ENCODE peak calls at places on chromosome 22, in six cellular contexts. M is IMR-90, B is left ventricle myocardium inferior, W is heart right ventricle, A is AG04450, V is mammary epithelial cell. K is an unnamed sample.

GRCh38 chr22:30989473-30989872 is 20.4 kb downstream of the TUG1 start:
- DNase-seq in M (no peak), B (no peak), W (no peak), A (no peak), V (no peak), K (no peak)

GRCh38 chr22:45280995-45281394 is 3.8 kb upstream of the UPK3A start:
- DNase-seq in M (no peak), B (no peak), W (no peak), A (no peak), V (no peak), K (no peak)

GRCh38 chr22:32706149-32706548 is 95.4 kb upstream of the TIMP3 start:
- DNase-seq in M (no peak), B (no peak), W (no peak), A (no peak), V (no peak), K (no peak)

GRCh38 chr22:30562391-30562790 is 12.1 kb downstream of the GAL3ST1 start:
- DNase-seq in M (no peak), B (no peak), W (no peak), A (no peak), V (peak; percentile 29), K (no peak)

GRCh38 chr22:30028731-30029130 is 51.5 kb upstream of the HORMAD2 start:
- DNase-seq in M (no peak), B (no peak), W (no peak), A (no peak), V (no peak), K (no peak)

GRCh38 chr22:37492428-37493344 is 6.5 kb upstream of the MFNG start:
- DNase-seq in M (peak; percentile 59), B (no peak), W (no peak), A (no peak), V (peak; percentile 38), K (no peak)

GRCh38 chr22:42907404-42908081 is 50.5 kb upstream of the ARFGAP3 start:
- DNase-seq in M (no peak), B (no peak), W (no peak), A (no peak), V (peak; percentile 52), K (no peak)

GRCh38 chr22:35638408-35638807 is 9.8 kb upstream of the APOL6 start:
- DNase-seq in M (peak; percentile 90), B (peak; percentile 91), W (peak; percentile 93), A (peak; percentile 42), V (no peak), K (peak; percentile 95)

GRCh38 chr22:21652547-21653545 is 10.7 kb downstream of the SDF2L1 start:
- DNase-seq in M (no peak), B (no peak), W (no peak), A (no peak), V (no peak), K (no peak)

GRCh38 chr22:42270178-42270511 is 308 bp downstream of the TCF20 start:
- DNase-seq in M (no peak), B (no peak), W (no peak), A (no peak), V (no peak), K (no peak)

GRCh38 chr22:36765943-36766450 is 9.9 kb downstream of the IFT27 start:
- DNase-seq in M (peak; percentile 59), B (no peak), W (no peak), A (peak; percentile 3), V (peak; percentile 70), K (no peak)

GRCh38 chr22:18152519-18152918 is 2.5 kb downstream of the USP18 start:
- DNase-seq in M (no peak), B (no peak), W (no peak), A (no peak), V (no peak), K (no peak)

GRCh38 chr22:26995222-26995621 is 337.8 kb downstream of the MIAT start:
- DNase-seq in M (no peak), B (no peak), W (peak; percentile 9), A (no peak), V (no peak), K (no peak)

GRCh38 chr22:37185646-37186227 is 2.3 kb downstream of the C1QTNF6 start:
- DNase-seq in M (no peak), B (peak; percentile 3), W (no peak), A (no peak), V (no peak), K (no peak)

GRCh38 chr22:23893446-23893956 is 682 bp upstream of the MIF start:
- DNase-seq in M (no peak), B (no peak), W (no peak), A (no peak), V (no peak), K (no peak)

GRCh38 chr22:23893957-23894709 is at the start of gene MIF:
- DNase-seq in M (peak; percentile 91), B (peak; percentile 95), W (peak; percentile 94), A (peak; percentile 72), V (peak; percentile 95), K (peak; percentile 98)

GRCh38 chr22:23896166-23896522 is 2.0 kb downstream of the MIF start:
- DNase-seq in M (no peak), B (no peak), W (no peak), A (no peak), V (no peak), K (no peak)

GRCh38 chr22:23895599-23896144 is 1.5 kb downstream of the MIF start:
- DNase-seq in M (no peak), B (no peak), W (no peak), A (no peak), V (no peak), K (no peak)

GRCh38 chr22:23894710-23895598 is 771 bp downstream of the MIF start:
- DNase-seq in M (peak; percentile 63), B (peak; percentile 64), W (peak; percentile 36), A (peak; percentile 21), V (peak; percentile 73), K (no peak)
- TF ChIP-seq CTCF in M (peak; percentile 32), B (peak; percentile 16), W (no peak), A (peak; percentile 41), V (peak; percentile 40), K (no peak)

GRCh38 chr22:40310771-40311120 is 35.6 kb upstream of the ADSL start:
- DNase-seq in M (no peak), B (no peak), W (no peak), A (no peak), V (no peak), K (no peak)
- H3K4me3 ChIP-seq in M (peak overlapping the region; percentile 3), B (no peak overlapping the region), W (no peak overlapping the region), A (peak overlapping the region; percentile 35), V (no peak overlapping the region), K (peak overlapping the region; percentile 42)

DNA sequence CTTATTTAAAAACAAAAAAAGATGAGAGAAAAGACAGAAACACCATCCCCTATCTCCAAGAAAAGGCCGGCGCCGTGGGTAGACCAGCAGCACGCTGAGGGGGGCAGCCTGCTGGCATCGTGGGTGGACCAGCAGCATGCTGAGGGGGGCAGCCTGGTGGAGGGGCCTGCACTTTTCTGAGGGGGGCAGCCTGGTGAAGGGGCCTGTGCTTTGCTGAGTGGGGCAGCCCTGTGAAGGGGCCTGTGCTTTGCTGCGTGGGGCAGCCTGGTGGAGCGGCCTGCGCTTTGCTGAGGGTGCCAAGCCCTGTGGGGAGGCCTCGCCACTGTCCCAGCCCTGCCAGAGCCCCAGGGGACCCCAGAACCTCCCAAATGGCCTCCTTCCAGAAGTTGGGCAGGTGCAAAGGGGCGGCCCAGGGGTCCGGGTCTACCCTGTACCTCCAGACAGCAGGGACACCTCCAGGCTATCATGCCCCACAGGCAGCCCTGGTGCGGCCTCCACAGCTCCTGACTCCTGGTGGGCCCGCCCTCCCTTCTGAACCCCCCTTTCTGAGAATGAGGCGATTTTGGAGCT is 1185.7 kb downstream of the BRD1 start:
- DNase-seq in M (no peak), B (no peak), W (no peak), A (no peak), V (no peak), K (no peak)
- H3K9me3 ChIP-seq in M (peaks cover 56% of the 10 kb centered on the region), B (no peaks in the 10 kb centered on the region), W (no peaks in the 10 kb centered on the region), A (peaks cover 97% of the 10 kb centered on the region), V (peaks cover 58% of the 10 kb centered on the region), K (no peaks in the 10 kb centered on the region)

DNA sequence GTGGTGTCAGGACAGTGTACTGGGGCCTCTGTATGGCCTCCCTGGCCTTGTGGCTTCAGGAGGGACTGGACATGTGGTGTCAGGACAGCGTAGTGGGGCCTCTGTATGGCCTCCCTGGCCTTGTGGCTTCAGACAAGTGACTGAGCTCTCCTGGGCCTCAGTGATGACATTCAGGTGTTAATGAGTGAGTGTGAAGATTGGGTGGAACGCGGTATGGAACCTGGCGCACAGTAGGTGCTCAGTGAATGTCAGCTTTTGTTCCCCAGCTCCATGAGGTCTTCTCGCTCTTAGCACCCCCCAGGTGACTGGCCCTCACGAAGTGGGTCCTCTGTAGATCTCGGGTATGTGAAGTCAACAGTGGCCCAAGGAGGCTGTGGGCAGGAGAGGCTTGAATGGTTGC is 99.5 kb downstream of the TBC1D22A start:
- DNase-seq in M (no peak), B (no peak), W (no peak), A (no peak), V (no peak), K (no peak)
- TF ChIP-seq CTCF in M (no peak), B (no peak), W (no peak), A (no peak), V (no peak), K (no peak)

GRCh38 chr22:44181033-44181911 is 547 bp downstream of the PARVG start:
- DNase-seq in M (no peak), B (peak; percentile 47), W (no peak), A (no peak), V (no peak), K (no peak)
- H3K4me3 ChIP-seq in M (no peak overlapping the region), B (peak overlapping the region; percentile 48), W (peak overlapping the region; percentile 27), A (no peak overlapping the region), V (no peak overlapping the region), K (peak overlapping the region; percentile 36)

GRCh38 chr22:10778296-10778814 is 4749.6 kb upstream of the OR11H1 start:
- DNase-seq in M (no peak), B (no peak), W (no peak), A (no peak), V (no peak), K (peak; percentile 91)
- H3K9me3 ChIP-seq in M (peaks cover 38% of the 10 kb centered on the region), B (peaks cover 23% of the 10 kb centered on the region), W (peaks cover 98% of the 10 kb centered on the region), A (peaks cover 62% of the 10 kb centered on the region), V (peaks cover 42% of the 10 kb centered on the region), K (peaks cover 6% of the 10 kb centered on the region)

GRCh38 chr22:19799322-19800190 is 39.0 kb downstream of the TBX1 start:
- DNase-seq in M (peak; percentile 92), B (peak; percentile 35), W (peak; percentile 22), A (peak; percentile 77), V (no peak), K (no peak)
- TF ChIP-seq CTCF in M (peak; percentile 16), B (no peak), W (no peak), A (peak; percentile 14), V (no peak), K (no peak)

GRCh38 chr22:38982008-38982927 is at the start of gene APOBEC3B:
- DNase-seq in M (peak; percentile 95), B (peak; percentile 54), W (peak; percentile 90), A (peak; percentile 84), V (peak; percentile 93), K (peak; percentile 94)
- H3K4me3 ChIP-seq in M (peak within 1 kb of the TSS; percentile 22), B (peak within 1 kb of the TSS; percentile 60), W (peak within 1 kb of the TSS; percentile 51), A (peak within 1 kb of the TSS; percentile 53), V (peak within 1 kb of the TSS; percentile 41), K (peak within 1 kb of the TSS; percentile 62)